ENCODE peak calls at places on chromosomes 16 and 17, in nine cellular contexts. One of them, this sample, is unnamed.

GRCh38 chr16:71956500-71956899 is 43.7 kb downstream of the PKD1L3 start:
- DNase-seq in NCI-H526 treated with DMSO at 0.1 percent for 48 hours: no peak
- DNase-seq in NCI-H748 treated with DMSO at 0.1 percent for 48 hours: no peak
- DNase-seq in AG08395: no peak
- DNase-seq in choroid plexus epithelial cell: peak
- DNase-seq in stimulated activated CD8-positive, alpha-beta memory T cell treated with anti-CD3 and anti-CD28 coated beads, Interleukin-2, amount 100 ng/mL, for 48 hours: no peak
- DNase-seq in heart right ventricle: no peak
- DNase-seq in naive thymus-derived CD4-positive, alpha-beta T cell: no peak
- DNase-seq in GM13977: no peak
- DNase-seq in this sample: no peak

GRCh38 chr17:7782237-7782636 is 51.8 kb upstream of the KDM6B start:
- DNase-seq in NCI-H526 treated with DMSO at 0.1 percent for 48 hours: no peak
- DNase-seq in NCI-H748 treated with DMSO at 0.1 percent for 48 hours: no peak
- DNase-seq in AG08395: peak
- DNase-seq in choroid plexus epithelial cell: peak
- DNase-seq in stimulated activated CD8-positive, alpha-beta memory T cell treated with anti-CD3 and anti-CD28 coated beads, Interleukin-2, amount 100 ng/mL, for 48 hours: no peak
- DNase-seq in heart right ventricle: no peak
- DNase-seq in naive thymus-derived CD4-positive, alpha-beta T cell: no peak
- DNase-seq in GM13977: no peak
- DNase-seq in this sample: no peak

GRCh38 chr17:57732062-57732461 is 13.0 kb downstream of the CCDC182 start:
- DNase-seq in NCI-H526 treated with DMSO at 0.1 percent for 48 hours: no peak
- DNase-seq in NCI-H748 treated with DMSO at 0.1 percent for 48 hours: no peak
- DNase-seq in AG08395: no peak
- DNase-seq in choroid plexus epithelial cell: no peak
- DNase-seq in stimulated activated CD8-positive, alpha-beta memory T cell treated with anti-CD3 and anti-CD28 coated beads, Interleukin-2, amount 100 ng/mL, for 48 hours: no peak
- DNase-seq in heart right ventricle: no peak
- DNase-seq in naive thymus-derived CD4-positive, alpha-beta T cell: no peak
- DNase-seq in GM13977: no peak
- DNase-seq in this sample: no peak

GRCh38 chr17:19338031-19338990 is 24.2 kb downstream of the B9D1 start:
- DNase-seq in NCI-H526 treated with DMSO at 0.1 percent for 48 hours: no peak
- DNase-seq in NCI-H748 treated with DMSO at 0.1 percent for 48 hours: no peak
- DNase-seq in AG08395: peak
- DNase-seq in choroid plexus epithelial cell: peak
- DNase-seq in stimulated activated CD8-positive, alpha-beta memory T cell treated with anti-CD3 and anti-CD28 coated beads, Interleukin-2, amount 100 ng/mL, for 48 hours: peak
- DNase-seq in heart right ventricle: peak
- DNase-seq in naive thymus-derived CD4-positive, alpha-beta T cell: peak
- DNase-seq in GM13977: peak
- DNase-seq in this sample: peak

GRCh38 chr16:11079657-11080187 is 135.4 kb downstream of the CLEC16A start:
- DNase-seq in NCI-H526 treated with DMSO at 0.1 percent for 48 hours: peak
- DNase-seq in NCI-H748 treated with DMSO at 0.1 percent for 48 hours: no peak
- DNase-seq in AG08395: peak
- DNase-seq in choroid plexus epithelial cell: peak
- DNase-seq in stimulated activated CD8-positive, alpha-beta memory T cell treated with anti-CD3 and anti-CD28 coated beads, Interleukin-2, amount 100 ng/mL, for 48 hours: no peak
- DNase-seq in heart right ventricle: no peak
- DNase-seq in naive thymus-derived CD4-positive, alpha-beta T cell: no peak
- DNase-seq in GM13977: peak
- DNase-seq in this sample: no peak

GRCh38 chr16:55701442-55702319 is 45.9 kb downstream of the SLC6A2 start:
- DNase-seq in NCI-H526 treated with DMSO at 0.1 percent for 48 hours: no peak
- DNase-seq in NCI-H748 treated with DMSO at 0.1 percent for 48 hours: peak
- DNase-seq in AG08395: peak
- DNase-seq in choroid plexus epithelial cell: peak
- DNase-seq in stimulated activated CD8-positive, alpha-beta memory T cell treated with anti-CD3 and anti-CD28 coated beads, Interleukin-2, amount 100 ng/mL, for 48 hours: peak
- DNase-seq in heart right ventricle: peak
- DNase-seq in naive thymus-derived CD4-positive, alpha-beta T cell: no peak
- DNase-seq in GM13977: peak
- DNase-seq in this sample: peak

GRCh38 chr16:30746638-30747160 is 1.5 kb upstream of the PHKG2 start:
- DNase-seq in NCI-H526 treated with DMSO at 0.1 percent for 48 hours: no peak
- DNase-seq in NCI-H748 treated with DMSO at 0.1 percent for 48 hours: no peak
- DNase-seq in AG08395: no peak
- DNase-seq in choroid plexus epithelial cell: no peak
- DNase-seq in stimulated activated CD8-positive, alpha-beta memory T cell treated with anti-CD3 and anti-CD28 coated beads, Interleukin-2, amount 100 ng/mL, for 48 hours: no peak
- DNase-seq in heart right ventricle: no peak
- DNase-seq in naive thymus-derived CD4-positive, alpha-beta T cell: no peak
- DNase-seq in GM13977: no peak
- DNase-seq in this sample: no peak

GRCh38 chr17:2055494-2056220 is 754 bp downstream of the HIC1 start:
- DNase-seq in NCI-H526 treated with DMSO at 0.1 percent for 48 hours: no peak
- DNase-seq in NCI-H748 treated with DMSO at 0.1 percent for 48 hours: no peak
- DNase-seq in AG08395: no peak
- DNase-seq in choroid plexus epithelial cell: peak
- DNase-seq in stimulated activated CD8-positive, alpha-beta memory T cell treated with anti-CD3 and anti-CD28 coated beads, Interleukin-2, amount 100 ng/mL, for 48 hours: no peak
- DNase-seq in heart right ventricle: no peak
- DNase-seq in naive thymus-derived CD4-positive, alpha-beta T cell: peak
- DNase-seq in GM13977: peak
- DNase-seq in this sample: no peak

GRCh38 chr16:56580391-56581048 is 8.8 kb upstream of the MT3 start:
- DNase-seq in NCI-H526 treated with DMSO at 0.1 percent for 48 hours: no peak
- DNase-seq in NCI-H748 treated with DMSO at 0.1 percent for 48 hours: no peak
- DNase-seq in AG08395: no peak
- DNase-seq in choroid plexus epithelial cell: no peak
- DNase-seq in stimulated activated CD8-positive, alpha-beta memory T cell treated with anti-CD3 and anti-CD28 coated beads, Interleukin-2, amount 100 ng/mL, for 48 hours: no peak
- DNase-seq in heart right ventricle: no peak
- DNase-seq in naive thymus-derived CD4-positive, alpha-beta T cell: no peak
- DNase-seq in GM13977: no peak
- DNase-seq in this sample: no peak

GRCh38 chr16:88417684-88418476 is 35.1 kb downstream of the ZNF469 start:
- DNase-seq in NCI-H526 treated with DMSO at 0.1 percent for 48 hours: no peak
- DNase-seq in NCI-H748 treated with DMSO at 0.1 percent for 48 hours: no peak
- DNase-seq in AG08395: no peak
- DNase-seq in choroid plexus epithelial cell: no peak
- DNase-seq in stimulated activated CD8-positive, alpha-beta memory T cell treated with anti-CD3 and anti-CD28 coated beads, Interleukin-2, amount 100 ng/mL, for 48 hours: no peak
- DNase-seq in heart right ventricle: no peak
- DNase-seq in naive thymus-derived CD4-positive, alpha-beta T cell: no peak
- DNase-seq in GM13977: no peak
- DNase-seq in this sample: no peak

GRCh38 chr17:78774956-78775571 is 7.0 kb downstream of the CYTH1 start:
- DNase-seq in NCI-H526 treated with DMSO at 0.1 percent for 48 hours: no peak
- DNase-seq in NCI-H748 treated with DMSO at 0.1 percent for 48 hours: no peak
- DNase-seq in AG08395: no peak
- DNase-seq in choroid plexus epithelial cell: no peak
- DNase-seq in stimulated activated CD8-positive, alpha-beta memory T cell treated with anti-CD3 and anti-CD28 coated beads, Interleukin-2, amount 100 ng/mL, for 48 hours: peak
- DNase-seq in heart right ventricle: no peak
- DNase-seq in naive thymus-derived CD4-positive, alpha-beta T cell: no peak
- DNase-seq in GM13977: no peak
- DNase-seq in this sample: no peak

GRCh38 chr17:42673885-42674754 is 2.7 kb downstream of the PLEKHH3 start:
- DNase-seq in NCI-H526 treated with DMSO at 0.1 percent for 48 hours: peak
- DNase-seq in NCI-H748 treated with DMSO at 0.1 percent for 48 hours: no peak
- DNase-seq in AG08395: peak
- DNase-seq in choroid plexus epithelial cell: peak
- DNase-seq in stimulated activated CD8-positive, alpha-beta memory T cell treated with anti-CD3 and anti-CD28 coated beads, Interleukin-2, amount 100 ng/mL, for 48 hours: no peak
- DNase-seq in heart right ventricle: peak
- DNase-seq in naive thymus-derived CD4-positive, alpha-beta T cell: no peak
- DNase-seq in GM13977: peak
- DNase-seq in this sample: no peak

GRCh38 chr16:89198417-89199240 is 1.7 kb downstream of the SLC22A31 start:
- DNase-seq in NCI-H526 treated with DMSO at 0.1 percent for 48 hours: no peak
- DNase-seq in NCI-H748 treated with DMSO at 0.1 percent for 48 hours: no peak
- DNase-seq in AG08395: no peak
- DNase-seq in choroid plexus epithelial cell: no peak
- DNase-seq in stimulated activated CD8-positive, alpha-beta memory T cell treated with anti-CD3 and anti-CD28 coated beads, Interleukin-2, amount 100 ng/mL, for 48 hours: no peak
- DNase-seq in heart right ventricle: no peak
- DNase-seq in naive thymus-derived CD4-positive, alpha-beta T cell: no peak
- DNase-seq in GM13977: no peak
- DNase-seq in this sample: no peak

GRCh38 chr16:52812945-52813556 is 239.6 kb downstream of the CHD9NB start:
- DNase-seq in NCI-H526 treated with DMSO at 0.1 percent for 48 hours: no peak
- DNase-seq in NCI-H748 treated with DMSO at 0.1 percent for 48 hours: no peak
- DNase-seq in AG08395: peak
- DNase-seq in choroid plexus epithelial cell: peak
- DNase-seq in stimulated activated CD8-positive, alpha-beta memory T cell treated with anti-CD3 and anti-CD28 coated beads, Interleukin-2, amount 100 ng/mL, for 48 hours: no peak
- DNase-seq in heart right ventricle: no peak
- DNase-seq in naive thymus-derived CD4-positive, alpha-beta T cell: no peak
- DNase-seq in GM13977: no peak
- DNase-seq in this sample: no peak

GRCh38 chr17:61486135-61487120 is 34.2 kb downstream of the TBX4 start:
- DNase-seq in NCI-H526 treated with DMSO at 0.1 percent for 48 hours: no peak
- DNase-seq in NCI-H748 treated with DMSO at 0.1 percent for 48 hours: no peak
- DNase-seq in AG08395: no peak
- DNase-seq in choroid plexus epithelial cell: peak
- DNase-seq in stimulated activated CD8-positive, alpha-beta memory T cell treated with anti-CD3 and anti-CD28 coated beads, Interleukin-2, amount 100 ng/mL, for 48 hours: no peak
- DNase-seq in heart right ventricle: no peak
- DNase-seq in naive thymus-derived CD4-positive, alpha-beta T cell: no peak
- DNase-seq in GM13977: no peak
- DNase-seq in this sample: no peak

GRCh38 chr17:65537343-65537844 is 24.1 kb downstream of the AXIN2 start:
- DNase-seq in NCI-H526 treated with DMSO at 0.1 percent for 48 hours: no peak
- DNase-seq in NCI-H748 treated with DMSO at 0.1 percent for 48 hours: no peak
- DNase-seq in AG08395: no peak
- DNase-seq in choroid plexus epithelial cell: no peak
- DNase-seq in stimulated activated CD8-positive, alpha-beta memory T cell treated with anti-CD3 and anti-CD28 coated beads, Interleukin-2, amount 100 ng/mL, for 48 hours: no peak
- DNase-seq in heart right ventricle: no peak
- DNase-seq in naive thymus-derived CD4-positive, alpha-beta T cell: no peak
- DNase-seq in GM13977: no peak
- DNase-seq in this sample: no peak

GRCh38 chr17:47276868-47277267 is 23.2 kb downstream of the ITGB3 start:
- DNase-seq in NCI-H526 treated with DMSO at 0.1 percent for 48 hours: peak
- DNase-seq in NCI-H748 treated with DMSO at 0.1 percent for 48 hours: peak
- DNase-seq in AG08395: peak
- DNase-seq in choroid plexus epithelial cell: peak
- DNase-seq in stimulated activated CD8-positive, alpha-beta memory T cell treated with anti-CD3 and anti-CD28 coated beads, Interleukin-2, amount 100 ng/mL, for 48 hours: no peak
- DNase-seq in heart right ventricle: peak
- DNase-seq in naive thymus-derived CD4-positive, alpha-beta T cell: no peak
- DNase-seq in GM13977: no peak
- DNase-seq in this sample: no peak

GRCh38 chr17:38428150-38428642 is at the start of gene ARHGAP23:
- DNase-seq in NCI-H526 treated with DMSO at 0.1 percent for 48 hours: no peak
- DNase-seq in NCI-H748 treated with DMSO at 0.1 percent for 48 hours: no peak
- DNase-seq in AG08395: peak
- DNase-seq in choroid plexus epithelial cell: peak
- DNase-seq in stimulated activated CD8-positive, alpha-beta memory T cell treated with anti-CD3 and anti-CD28 coated beads, Interleukin-2, amount 100 ng/mL, for 48 hours: no peak
- DNase-seq in heart right ventricle: peak
- DNase-seq in naive thymus-derived CD4-positive, alpha-beta T cell: peak
- DNase-seq in GM13977: peak
- DNase-seq in this sample: no peak

GRCh38 chr17:56499799-56500388 is 93.6 kb upstream of the NOG start:
- DNase-seq in NCI-H526 treated with DMSO at 0.1 percent for 48 hours: peak
- DNase-seq in NCI-H748 treated with DMSO at 0.1 percent for 48 hours: no peak
- DNase-seq in AG08395: no peak
- DNase-seq in choroid plexus epithelial cell: peak
- DNase-seq in stimulated activated CD8-positive, alpha-beta memory T cell treated with anti-CD3 and anti-CD28 coated beads, Interleukin-2, amount 100 ng/mL, for 48 hours: no peak
- DNase-seq in heart right ventricle: no peak
- DNase-seq in naive thymus-derived CD4-positive, alpha-beta T cell: no peak
- DNase-seq in GM13977: no peak
- DNase-seq in this sample: peak

GRCh38 chr17:2299136-2299535 is 4.4 kb downstream of the SMG6 start:
- DNase-seq in NCI-H526 treated with DMSO at 0.1 percent for 48 hours: no peak
- DNase-seq in NCI-H748 treated with DMSO at 0.1 percent for 48 hours: no peak
- DNase-seq in AG08395: no peak
- DNase-seq in choroid plexus epithelial cell: no peak
- DNase-seq in stimulated activated CD8-positive, alpha-beta memory T cell treated with anti-CD3 and anti-CD28 coated beads, Interleukin-2, amount 100 ng/mL, for 48 hours: no peak
- DNase-seq in heart right ventricle: no peak
- DNase-seq in naive thymus-derived CD4-positive, alpha-beta T cell: no peak
- DNase-seq in GM13977: no peak
- DNase-seq in this sample: no peak

GRCh38 chr17:58315281-58315711 is 13.3 kb downstream of the TSPOAP1 start:
- DNase-seq in NCI-H526 treated with DMSO at 0.1 percent for 48 hours: no peak
- DNase-seq in NCI-H748 treated with DMSO at 0.1 percent for 48 hours: no peak
- DNase-seq in AG08395: no peak
- DNase-seq in choroid plexus epithelial cell: no peak
- DNase-seq in stimulated activated CD8-positive, alpha-beta memory T cell treated with anti-CD3 and anti-CD28 coated beads, Interleukin-2, amount 100 ng/mL, for 48 hours: no peak
- DNase-seq in heart right ventricle: no peak
- DNase-seq in naive thymus-derived CD4-positive, alpha-beta T cell: no peak
- DNase-seq in GM13977: no peak
- DNase-seq in this sample: no peak

GRCh38 chr17:77364381-77364911 is 223.7 kb downstream of the SEC14L1 start:
- DNase-seq in NCI-H526 treated with DMSO at 0.1 percent for 48 hours: no peak
- DNase-seq in NCI-H748 treated with DMSO at 0.1 percent for 48 hours: no peak
- DNase-seq in AG08395: no peak
- DNase-seq in choroid plexus epithelial cell: no peak
- DNase-seq in stimulated activated CD8-positive, alpha-beta memory T cell treated with anti-CD3 and anti-CD28 coated beads, Interleukin-2, amount 100 ng/mL, for 48 hours: no peak
- DNase-seq in heart right ventricle: no peak
- DNase-seq in naive thymus-derived CD4-positive, alpha-beta T cell: no peak
- DNase-seq in GM13977: no peak
- DNase-seq in this sample: no peak

GRCh38 chr17:9115446-9116265 is 94.3 kb downstream of the NTN1 start:
- DNase-seq in NCI-H526 treated with DMSO at 0.1 percent for 48 hours: peak
- DNase-seq in NCI-H748 treated with DMSO at 0.1 percent for 48 hours: no peak
- DNase-seq in AG08395: peak
- DNase-seq in choroid plexus epithelial cell: peak
- DNase-seq in stimulated activated CD8-positive, alpha-beta memory T cell treated with anti-CD3 and anti-CD28 coated beads, Interleukin-2, amount 100 ng/mL, for 48 hours: peak
- DNase-seq in heart right ventricle: peak
- DNase-seq in naive thymus-derived CD4-positive, alpha-beta T cell: no peak
- DNase-seq in GM13977: peak
- DNase-seq in this sample: no peak

GRCh38 chr17:82949361-82949760 is 109.5 kb upstream of the ZNF750 start:
- DNase-seq in NCI-H526 treated with DMSO at 0.1 percent for 48 hours: no peak
- DNase-seq in NCI-H748 treated with DMSO at 0.1 percent for 48 hours: no peak
- DNase-seq in AG08395: no peak
- DNase-seq in choroid plexus epithelial cell: no peak
- DNase-seq in stimulated activated CD8-positive, alpha-beta memory T cell treated with anti-CD3 and anti-CD28 coated beads, Interleukin-2, amount 100 ng/mL, for 48 hours: no peak
- DNase-seq in heart right ventricle: no peak
- DNase-seq in naive thymus-derived CD4-positive, alpha-beta T cell: no peak
- DNase-seq in GM13977: no peak
- DNase-seq in this sample: no peak

GRCh38 chr17:49575524-49576120 is at the start of gene NXPH3:
- DNase-seq in NCI-H526 treated with DMSO at 0.1 percent for 48 hours: peak
- DNase-seq in NCI-H748 treated with DMSO at 0.1 percent for 48 hours: peak
- DNase-seq in AG08395: peak
- DNase-seq in choroid plexus epithelial cell: peak
- DNase-seq in stimulated activated CD8-positive, alpha-beta memory T cell treated with anti-CD3 and anti-CD28 coated beads, Interleukin-2, amount 100 ng/mL, for 48 hours: peak
- DNase-seq in heart right ventricle: peak
- DNase-seq in naive thymus-derived CD4-positive, alpha-beta T cell: peak
- DNase-seq in GM13977: peak
- DNase-seq in this sample: no peak

GRCh38 chr17:15981208-15981607 is 18.3 kb downstream of the ZSWIM7 start:
- DNase-seq in NCI-H526 treated with DMSO at 0.1 percent for 48 hours: no peak
- DNase-seq in NCI-H748 treated with DMSO at 0.1 percent for 48 hours: no peak
- DNase-seq in AG08395: no peak
- DNase-seq in choroid plexus epithelial cell: no peak
- DNase-seq in stimulated activated CD8-positive, alpha-beta memory T cell treated with anti-CD3 and anti-CD28 coated beads, Interleukin-2, amount 100 ng/mL, for 48 hours: no peak
- DNase-seq in heart right ventricle: no peak
- DNase-seq in naive thymus-derived CD4-positive, alpha-beta T cell: no peak
- DNase-seq in GM13977: peak
- DNase-seq in this sample: no peak

GRCh38 chr17:67569873-67570272 is 147.9 kb upstream of the NOL11 start:
- DNase-seq in NCI-H526 treated with DMSO at 0.1 percent for 48 hours: no peak
- DNase-seq in NCI-H748 treated with DMSO at 0.1 percent for 48 hours: no peak
- DNase-seq in AG08395: no peak
- DNase-seq in choroid plexus epithelial cell: no peak
- DNase-seq in stimulated activated CD8-positive, alpha-beta memory T cell treated with anti-CD3 and anti-CD28 coated beads, Interleukin-2, amount 100 ng/mL, for 48 hours: no peak
- DNase-seq in heart right ventricle: no peak
- DNase-seq in naive thymus-derived CD4-positive, alpha-beta T cell: no peak
- DNase-seq in GM13977: no peak
- DNase-seq in this sample: no peak

GRCh38 chr16:15493416-15494181 is 59.2 kb downstream of the BMERB1 start:
- DNase-seq in NCI-H526 treated with DMSO at 0.1 percent for 48 hours: no peak
- DNase-seq in NCI-H748 treated with DMSO at 0.1 percent for 48 hours: no peak
- DNase-seq in AG08395: peak
- DNase-seq in choroid plexus epithelial cell: peak
- DNase-seq in stimulated activated CD8-positive, alpha-beta memory T cell treated with anti-CD3 and anti-CD28 coated beads, Interleukin-2, amount 100 ng/mL, for 48 hours: no peak
- DNase-seq in heart right ventricle: no peak
- DNase-seq in naive thymus-derived CD4-positive, alpha-beta T cell: no peak
- DNase-seq in GM13977: no peak
- DNase-seq in this sample: no peak

GRCh38 chr16:82281544-82281943 is 111.5 kb upstream of the MPHOSPH6 start:
- DNase-seq in NCI-H526 treated with DMSO at 0.1 percent for 48 hours: no peak
- DNase-seq in NCI-H748 treated with DMSO at 0.1 percent for 48 hours: no peak
- DNase-seq in AG08395: no peak
- DNase-seq in choroid plexus epithelial cell: no peak
- DNase-seq in stimulated activated CD8-positive, alpha-beta memory T cell treated with anti-CD3 and anti-CD28 coated beads, Interleukin-2, amount 100 ng/mL, for 48 hours: no peak
- DNase-seq in heart right ventricle: no peak
- DNase-seq in naive thymus-derived CD4-positive, alpha-beta T cell: no peak
- DNase-seq in GM13977: no peak
- DNase-seq in this sample: no peak

GRCh38 chr16:75416904-75417565 is 16.3 kb downstream of the CFDP1 start:
- DNase-seq in NCI-H526 treated with DMSO at 0.1 percent for 48 hours: no peak
- DNase-seq in NCI-H748 treated with DMSO at 0.1 percent for 48 hours: no peak
- DNase-seq in AG08395: no peak
- DNase-seq in choroid plexus epithelial cell: no peak
- DNase-seq in stimulated activated CD8-positive, alpha-beta memory T cell treated with anti-CD3 and anti-CD28 coated beads, Interleukin-2, amount 100 ng/mL, for 48 hours: no peak
- DNase-seq in heart right ventricle: no peak
- DNase-seq in naive thymus-derived CD4-positive, alpha-beta T cell: no peak
- DNase-seq in GM13977: no peak
- DNase-seq in this sample: no peak

GRCh38 chr17:80529104-80529903 is 15.3 kb upstream of the RPTOR start:
- DNase-seq in NCI-H526 treated with DMSO at 0.1 percent for 48 hours: no peak
- DNase-seq in NCI-H748 treated with DMSO at 0.1 percent for 48 hours: no peak
- DNase-seq in AG08395: no peak
- DNase-seq in choroid plexus epithelial cell: no peak
- DNase-seq in stimulated activated CD8-positive, alpha-beta memory T cell treated with anti-CD3 and anti-CD28 coated beads, Interleukin-2, amount 100 ng/mL, for 48 hours: no peak
- DNase-seq in heart right ventricle: no peak
- DNase-seq in naive thymus-derived CD4-positive, alpha-beta T cell: no peak
- DNase-seq in GM13977: no peak
- DNase-seq in this sample: no peak